ENCODE peak calls at places on chromosome 21, in four cellular contexts. K is tibial nerve, Q is fibroblast of lung, Y is stomach. P is an unnamed sample. For H3K27me3, the result is how much of the 10 kb centered on the place peaks cover.

GRCh38 chr21:35019631-35020032 is 29.5 kb downstream of the RUNX1 start:
- DNase-seq in K (no peak), Q (no peak), Y (peak), P (peak)

GRCh38 chr21:22585558-22585957 is 1587.3 kb downstream of the NCAM2 start:
- DNase-seq in K (no peak), Q (no peak), Y (no peak), P (no peak)

GRCh38 chr21:17045214-17045835 is 467.5 kb upstream of the CXADR start:
- DNase-seq in K (no peak), Q (peak), Y (no peak), P (no peak)

GRCh38 chr21:35095859-35096291 is 46.8 kb upstream of the RUNX1 start:
- DNase-seq in K (no peak), Q (peak), Y (no peak), P (no peak)

GRCh38 chr21:31335957-31336738 is 7.9 kb downstream of the TIAM1 start:
- DNase-seq in K (no peak), Q (peak), Y (no peak), P (no peak)

GRCh38 chr21:26708223-26708800 is 135.2 kb upstream of the CYYR1 start:
- DNase-seq in K (no peak), Q (no peak), Y (no peak), P (no peak)

GRCh38 chr21:26842976-26843911 is 2.0 kb downstream of the ADAMTS1 start:
- DNase-seq in K (peak), Q (peak), Y (peak), P (peak)

GRCh38 chr21:40512590-40512989 is 334.4 kb downstream of the DSCAM start:
- DNase-seq in K (no peak), Q (no peak), Y (no peak), P (no peak)

GRCh38 chr21:35108887-35109286 is 59.8 kb upstream of the RUNX1 start:
- DNase-seq in K (no peak), Q (no peak), Y (no peak), P (no peak)

GRCh38 chr21:35231115-35231514 is 182.0 kb upstream of the RUNX1 start:
- DNase-seq in K (no peak), Q (peak), Y (no peak), P (no peak)

GRCh38 chr21:38914071-38914491 is 108.4 kb downstream of the ETS2 start:
- DNase-seq in K (no peak), Q (no peak), Y (no peak), P (no peak)

GRCh38 chr21:35697321-35697808 is 363.0 kb downstream of the SETD4 start:
- DNase-seq in K (peak), Q (peak), Y (peak), P (peak)

GRCh38 chr21:37363936-37364335 is 2.6 kb upstream of the DYRK1A start:
- DNase-seq in K (no peak), Q (no peak), Y (no peak), P (no peak)

GRCh38 chr21:39452965-39453332 is 1.2 kb downstream of the SH3BGR start:
- DNase-seq in K (no peak), Q (no peak), Y (no peak), P (no peak)

GRCh38 chr21:37877888-37878684 is 38.2 kb downstream of the KCNJ6 start:
- DNase-seq in K (no peak), Q (no peak), Y (no peak), P (no peak)

GRCh38 chr21:34360488-34361241 is 3.1 kb upstream of the KCNE2 start:
- DNase-seq in K (no peak), Q (no peak), Y (no peak), P (no peak)

GRCh38 chr21:35933466-35933865 is 126.9 kb downstream of the SETD4 start:
- DNase-seq in K (peak), Q (peak), Y (no peak), P (no peak)

GRCh38 chr21:34944015-34944755 is 104.9 kb downstream of the RUNX1 start:
- DNase-seq in K (no peak), Q (no peak), Y (no peak), P (no peak)

GRCh38 chr21:9008636-9009035 is 1512.7 kb upstream of the TPTE start:
- DNase-seq in K (no peak), Q (no peak), Y (no peak), P (no peak)
- H3K27me3 ChIP-seq in K (under half), Q (under half), Y (under half), P (under half)

DNA sequence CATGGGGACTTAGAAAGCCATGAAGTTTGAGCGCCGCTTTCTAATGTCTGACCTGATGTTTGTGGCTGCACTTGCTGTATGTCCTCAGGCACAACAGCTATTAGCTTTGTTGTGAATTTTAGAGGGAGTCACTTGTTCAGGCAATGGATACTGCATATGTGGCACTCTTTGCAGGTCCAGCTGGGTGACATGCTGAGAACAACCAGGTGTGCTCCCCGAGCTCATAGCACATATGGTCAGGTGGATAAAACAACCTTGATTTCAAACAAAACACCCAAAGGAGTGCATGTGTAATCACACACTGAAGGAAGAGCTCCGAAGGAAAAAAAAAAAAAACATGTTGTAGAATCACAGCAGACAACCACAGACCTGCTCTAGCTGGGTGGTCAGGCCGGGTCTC is 178.6 kb downstream of the BACH1 start:
- DNase-seq in K (no peak), Q (peak), Y (no peak), P (no peak)
- H3K4me3 ChIP-seq in K (no peak), Q (no peak), Y (no peak), P (no peak)

GRCh38 chr21:44508426-44508710 is 31.6 kb downstream of the KRTAP10-1 start:
- DNase-seq in K (no peak), Q (no peak), Y (no peak), P (no peak)

GRCh38 chr21:44505673-44506278 is 34.2 kb downstream of the KRTAP10-1 start:
- DNase-seq in K (no peak), Q (no peak), Y (no peak), P (no peak)

GRCh38 chr21:44507673-44508425 is 32.1 kb downstream of the KRTAP10-1 start:
- DNase-seq in K (no peak), Q (no peak), Y (no peak), P (no peak)

GRCh38 chr21:44508711-44509445 is 31.1 kb downstream of the KRTAP10-1 start:
- DNase-seq in K (no peak), Q (no peak), Y (no peak), P (no peak)

DNA sequence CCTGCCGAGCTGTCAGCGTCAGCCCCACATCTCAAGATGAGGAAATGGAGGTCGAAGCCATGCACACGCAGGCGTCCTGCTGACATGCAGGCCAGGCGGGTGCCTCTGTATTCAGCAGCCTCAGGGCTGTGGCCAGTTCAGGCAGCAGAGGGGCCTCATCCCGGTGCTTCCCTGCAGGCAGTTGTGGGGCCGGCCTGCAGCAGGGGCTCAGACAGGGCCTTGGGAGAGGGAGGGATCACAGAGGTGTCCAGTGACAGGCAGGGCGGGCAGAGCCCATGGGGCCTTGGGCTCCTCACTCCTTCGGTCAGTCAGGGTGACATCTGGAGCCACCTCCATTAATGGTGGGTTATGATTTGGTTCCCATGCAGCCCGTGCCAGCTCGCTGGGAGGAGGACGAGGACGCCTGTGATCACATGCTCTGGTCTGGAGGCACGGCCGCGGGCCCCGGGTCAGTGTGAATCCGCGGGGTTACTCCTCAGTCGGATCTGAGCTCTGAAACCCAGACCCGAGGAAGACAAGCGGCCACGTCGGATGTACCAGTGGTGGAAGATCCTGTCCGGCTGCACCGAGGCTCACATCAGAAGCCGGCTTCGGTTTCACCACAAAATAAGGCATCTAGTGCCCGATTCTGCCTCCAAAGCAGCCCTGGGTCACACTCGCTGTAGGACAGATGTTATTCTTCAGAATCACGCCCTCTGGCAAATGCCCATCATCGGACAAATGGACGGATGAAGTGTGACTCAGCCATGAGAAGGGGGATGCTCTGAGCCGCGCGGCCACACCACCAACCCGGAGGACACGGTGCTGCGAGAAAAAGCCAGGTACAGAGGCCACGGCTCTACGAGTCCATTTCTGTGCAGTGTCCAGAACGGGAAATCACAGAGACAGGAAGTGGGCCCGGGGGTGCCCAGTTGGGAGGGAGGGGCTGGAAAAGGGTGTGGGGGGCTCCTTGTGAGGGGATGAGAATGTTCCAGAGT is 33.4 kb downstream of the KRTAP10-1 start:
- DNase-seq in K (no peak), Q (no peak), Y (no peak), P (no peak)
- H3K27me3 ChIP-seq in K (under half), Q (under half), Y (half or more), P (under half)

GRCh38 chr21:15062566-15062965 is 2.2 kb downstream of the NRIP1 start:
- DNase-seq in K (no peak), Q (peak), Y (no peak), P (no peak)

GRCh38 chr21:15063081-15063820 is 1.5 kb downstream of the NRIP1 start:
- DNase-seq in K (no peak), Q (peak), Y (no peak), P (no peak)

GRCh38 chr21:15060776-15061175 is 4.0 kb downstream of the NRIP1 start:
- DNase-seq in K (no peak), Q (peak), Y (no peak), P (no peak)

GRCh38 chr21:15061284-15061683 is 3.5 kb downstream of the NRIP1 start:
- DNase-seq in K (no peak), Q (no peak), Y (no peak), P (no peak)

DNA sequence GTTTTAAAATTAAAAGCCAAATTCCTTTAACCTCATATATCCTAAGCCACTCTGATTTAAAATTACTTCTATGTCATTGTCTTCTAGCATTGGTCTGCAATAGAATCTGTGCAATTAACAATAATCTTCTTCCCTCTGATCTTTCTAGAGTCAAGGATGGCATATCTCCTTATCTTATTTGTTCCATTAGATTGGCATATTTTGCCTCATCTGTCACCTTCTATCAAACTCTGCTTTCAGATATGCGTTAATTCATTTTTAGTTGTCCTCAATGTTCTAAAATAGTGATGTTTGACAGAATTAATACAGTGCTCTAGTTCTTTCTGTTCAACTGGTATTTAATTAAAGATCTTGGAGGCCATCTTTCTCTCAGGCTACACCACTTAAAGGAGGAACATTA is 3.1 kb downstream of the NRIP1 start:
- DNase-seq in K (no peak), Q (no peak), Y (no peak), P (no peak)
- H3K4me3 ChIP-seq in K (no peak), Q (peak), Y (no peak), P (peak)

GRCh38 chr21:41767606-41768370 is 936 bp upstream of the RIPK4 start:
- DNase-seq in K (no peak), Q (peak), Y (no peak), P (no peak)
- H3K27me3 ChIP-seq in K (half or more), Q (half or more), Y (half or more), P (under half)